ENCODE peak calls at places on chromosomes 12 and 14, in ten cellular contexts. Y is Calu3, M is breast epithelium, W is gastrocnemius medialis, A is mucosa of descending colon, E is dorsolateral prefrontal cortex, H is AG10803, N is HCT116, S is cardiac fibroblast, U is H9. O is an unnamed sample.

GRCh38 chr12:13534645-13535398 is 338.3 kb downstream of the EMP1 start:
- DNase-seq in Y (peak), M (no peak), W (peak), A (peak), E (peak), H (peak), N (peak), S (peak), U (peak), O (peak)

GRCh38 chr14:88983755-88984154 is 159.3 kb downstream of the TTC8 start:
- DNase-seq in Y (no peak), M (no peak), W (no peak), A (no peak), E (no peak), H (peak), N (no peak), S (peak), U (no peak), O (no peak)

GRCh38 chr14:31196839-31197477 is 10.6 kb downstream of the HECTD1 start:
- DNase-seq in Y (no peak), M (no peak), W (no peak), A (no peak), E (no peak), H (no peak), N (no peak), S (no peak), U (no peak), O (no peak)

GRCh38 chr12:19201653-19202052 is 72.1 kb downstream of the PLEKHA5 start:
- DNase-seq in Y (no peak), M (no peak), W (no peak), A (no peak), E (no peak), H (peak), N (no peak), S (peak), U (no peak), O (no peak)

GRCh38 chr14:60506462-60506984 is 2.4 kb upstream of the SIX6 start:
- DNase-seq in Y (no peak), M (no peak), W (no peak), A (no peak), E (no peak), H (no peak), N (no peak), S (no peak), U (peak), O (peak)

GRCh38 chr12:113207621-113208040 is 13.6 kb upstream of the TPCN1 start:
- DNase-seq in Y (no peak), M (no peak), W (no peak), A (peak), E (no peak), H (no peak), N (no peak), S (no peak), U (no peak), O (no peak)

GRCh38 chr12:1559729-1560128 is 34.7 kb downstream of the FBXL14 start:
- DNase-seq in Y (no peak), M (no peak), W (no peak), A (no peak), E (no peak), H (no peak), N (no peak), S (no peak), U (no peak), O (no peak)

GRCh38 chr14:63178912-63179311 is 25.3 kb upstream of the RHOJ start:
- DNase-seq in Y (no peak), M (no peak), W (no peak), A (no peak), E (no peak), H (peak), N (no peak), S (peak), U (no peak), O (no peak)

GRCh38 chr12:49288412-49288853 is 6.5 kb upstream of the PRPH start:
- DNase-seq in Y (peak), M (no peak), W (no peak), A (no peak), E (peak), H (peak), N (peak), S (peak), U (peak), O (peak)

GRCh38 chr12:51814311-51815088 is 34.0 kb downstream of the FIGNL2 start:
- DNase-seq in Y (peak), M (peak), W (peak), A (peak), E (peak), H (peak), N (no peak), S (peak), U (peak), O (peak)

GRCh38 chr12:99752740-99753139 is 105.2 kb downstream of the GARIN6 start:
- DNase-seq in Y (no peak), M (no peak), W (no peak), A (no peak), E (no peak), H (no peak), N (no peak), S (no peak), U (no peak), O (no peak)

GRCh38 chr14:56811596-56812363 is 1.5 kb upstream of the OTX2 start:
- DNase-seq in Y (no peak), M (no peak), W (no peak), A (no peak), E (no peak), H (no peak), N (no peak), S (no peak), U (peak), O (peak)

GRCh38 chr14:93012516-93013367 is 89.8 kb downstream of the CHGA start:
- DNase-seq in Y (no peak), M (no peak), W (no peak), A (no peak), E (no peak), H (no peak), N (no peak), S (no peak), U (no peak), O (no peak)

GRCh38 chr14:59631237-59631636 is 54.6 kb upstream of the CCDC175 start:
- DNase-seq in Y (peak), M (no peak), W (no peak), A (no peak), E (no peak), H (no peak), N (no peak), S (no peak), U (peak), O (peak)

GRCh38 chr12:16605666-16606116 is 271 bp downstream of the LMO3 start:
- DNase-seq in Y (no peak), M (no peak), W (no peak), A (peak), E (no peak), H (peak), N (no peak), S (peak), U (no peak), O (peak)

GRCh38 chr14:105863296-105864108 is 337.1 kb downstream of the TMEM121 start:
- DNase-seq in Y (no peak), M (peak), W (peak), A (peak), E (peak), H (no peak), N (no peak), S (no peak), U (peak), O (no peak)

GRCh38 chr12:88639361-88639760 is 59.1 kb upstream of the KITLG start:
- DNase-seq in Y (no peak), M (no peak), W (no peak), A (no peak), E (no peak), H (peak), N (no peak), S (no peak), U (no peak), O (peak)

GRCh38 chr14:54881235-54881760 is 21.3 kb downstream of the GCH1 start:
- DNase-seq in Y (no peak), M (no peak), W (no peak), A (no peak), E (no peak), H (peak), N (no peak), S (peak), U (no peak), O (no peak)

GRCh38 chr12:77685112-77685511 is 145.6 kb upstream of the NAV3 start:
- DNase-seq in Y (peak), M (no peak), W (no peak), A (no peak), E (peak), H (peak), N (peak), S (peak), U (peak), O (peak)

GRCh38 chr12:121668750-121669524 is 517 bp downstream of the MORN3 start:
- DNase-seq in Y (peak), M (no peak), W (no peak), A (no peak), E (no peak), H (peak), N (no peak), S (peak), U (peak), O (peak)

GRCh38 chr12:121248611-121249010 is 38.7 kb downstream of the P2RX4 start:
- DNase-seq in Y (no peak), M (no peak), W (no peak), A (peak), E (no peak), H (no peak), N (no peak), S (no peak), U (no peak), O (peak)

GRCh38 chr12:67394600-67394999 is 125.4 kb downstream of the CAND1 start:
- DNase-seq in Y (no peak), M (no peak), W (peak), A (no peak), E (no peak), H (peak), N (no peak), S (peak), U (peak), O (no peak)

GRCh38 chr12:52903285-52903854 is 1.5 kb downstream of the KRT8 start:
- DNase-seq in Y (no peak), M (peak), W (no peak), A (peak), E (no peak), H (peak), N (no peak), S (peak), U (peak), O (peak)

GRCh38 chr12:12172106-12172511 is 94.7 kb downstream of the LRP6 start:
- DNase-seq in Y (peak), M (no peak), W (no peak), A (no peak), E (no peak), H (peak), N (no peak), S (peak), U (no peak), O (no peak)

GRCh38 chr12:67451206-67451605 is 182.0 kb downstream of the CAND1 start:
- DNase-seq in Y (no peak), M (no peak), W (no peak), A (no peak), E (no peak), H (no peak), N (no peak), S (no peak), U (no peak), O (no peak)

GRCh38 chr14:95319312-95320075 is at the start of gene CLMN:
- DNase-seq in Y (peak), M (no peak), W (no peak), A (peak), E (no peak), H (peak), N (peak), S (peak), U (peak), O (peak)

GRCh38 chr14:53564870-53565269 is 391.8 kb downstream of the BMP4 start:
- DNase-seq in Y (no peak), M (no peak), W (no peak), A (no peak), E (no peak), H (no peak), N (no peak), S (no peak), U (no peak), O (no peak)

GRCh38 chr12:31958601-31959000 is 614 bp upstream of the RESF1 start:
- DNase-seq in Y (no peak), M (no peak), W (no peak), A (no peak), E (no peak), H (no peak), N (no peak), S (no peak), U (no peak), O (no peak)

GRCh38 chr14:53529519-53529918 is 376.4 kb upstream of the DDHD1 start:
- DNase-seq in Y (no peak), M (no peak), W (no peak), A (no peak), E (no peak), H (peak), N (no peak), S (no peak), U (no peak), O (no peak)

GRCh38 chr14:103382375-103382774 is 2.8 kb upstream of the MARK3 start:
- DNase-seq in Y (no peak), M (no peak), W (no peak), A (no peak), E (no peak), H (peak), N (no peak), S (peak), U (no peak), O (no peak)

GRCh38 chr12:93137656-93138612 is 208.8 kb upstream of the EEA1 start:
- DNase-seq in Y (peak), M (no peak), W (no peak), A (no peak), E (no peak), H (peak), N (peak), S (peak), U (no peak), O (no peak)

GRCh38 chr14:39731912-39732311 is 299.7 kb upstream of the FBXO33 start:
- DNase-seq in Y (no peak), M (no peak), W (no peak), A (no peak), E (no peak), H (no peak), N (peak), S (no peak), U (no peak), O (no peak)
- TF ChIP-seq CTCF in Y (no peak), M (no peak), W (no peak), A (no peak), E (no peak), H (no peak), N (no peak), S (no peak), U (peak), O (no peak)

GRCh38 chr14:100271247-100271939 is 32.4 kb downstream of the YY1 start:
- DNase-seq in Y (peak), M (no peak), W (no peak), A (no peak), E (no peak), H (peak), N (no peak), S (peak), U (no peak), O (no peak)
- TF ChIP-seq CTCF in Y (peak), M (no peak), W (no peak), A (no peak), E (peak), H (peak), N (peak), S (peak), U (peak), O (no peak)

GRCh38 chr12:47802312-47802711 is 17.4 kb downstream of the HDAC7 start:
- DNase-seq in Y (no peak), M (no peak), W (no peak), A (no peak), E (no peak), H (no peak), N (no peak), S (peak), U (no peak), O (no peak)
- TF ChIP-seq CTCF in Y (no peak), M (no peak), W (no peak), A (no peak), E (no peak), H (peak), N (no peak), S (peak), U (peak), O (peak)

GRCh38 chr12:76158518-76159321 is 74.2 kb upstream of the NAP1L1 start:
- DNase-seq in Y (peak), M (no peak), W (peak), A (peak), E (peak), H (peak), N (peak), S (peak), U (peak), O (peak)
- TF ChIP-seq CTCF in Y (peak), M (peak), W (peak), A (peak), E (peak), H (peak), N (peak), S (peak), U (peak), O (peak)

GRCh38 chr14:77230914-77231313 is 40.1 kb downstream of the NGB start:
- DNase-seq in Y (no peak), M (no peak), W (no peak), A (no peak), E (no peak), H (no peak), N (no peak), S (no peak), U (no peak), O (no peak)

GRCh38 chr14:77222546-77223225 is 41.1 kb downstream of the TMEM63C start:
- DNase-seq in Y (no peak), M (no peak), W (no peak), A (no peak), E (no peak), H (no peak), N (no peak), S (no peak), U (peak), O (no peak)

GRCh38 chr14:77225254-77225653 is 43.7 kb downstream of the TMEM63C start:
- DNase-seq in Y (no peak), M (no peak), W (no peak), A (no peak), E (no peak), H (no peak), N (no peak), S (no peak), U (no peak), O (no peak)

GRCh38 chr14:77228056-77228455 is 43.0 kb downstream of the NGB start:
- DNase-seq in Y (no peak), M (no peak), W (no peak), A (no peak), E (no peak), H (no peak), N (no peak), S (no peak), U (no peak), O (no peak)
- TF ChIP-seq CTCF in Y (no peak), M (no peak), W (no peak), A (no peak), E (no peak), H (no peak), N (no peak), S (no peak), U (peak), O (no peak)

GRCh38 chr14:36313898-36314297 is 6.5 kb downstream of the MBIP start:
- DNase-seq in Y (no peak), M (no peak), W (no peak), A (no peak), E (no peak), H (no peak), N (no peak), S (no peak), U (no peak), O (no peak)
- TF ChIP-seq CTCF in Y (no peak), M (no peak), W (no peak), A (no peak), E (no peak), H (no peak), N (no peak), S (no peak), U (no peak), O (no peak)

DNA sequence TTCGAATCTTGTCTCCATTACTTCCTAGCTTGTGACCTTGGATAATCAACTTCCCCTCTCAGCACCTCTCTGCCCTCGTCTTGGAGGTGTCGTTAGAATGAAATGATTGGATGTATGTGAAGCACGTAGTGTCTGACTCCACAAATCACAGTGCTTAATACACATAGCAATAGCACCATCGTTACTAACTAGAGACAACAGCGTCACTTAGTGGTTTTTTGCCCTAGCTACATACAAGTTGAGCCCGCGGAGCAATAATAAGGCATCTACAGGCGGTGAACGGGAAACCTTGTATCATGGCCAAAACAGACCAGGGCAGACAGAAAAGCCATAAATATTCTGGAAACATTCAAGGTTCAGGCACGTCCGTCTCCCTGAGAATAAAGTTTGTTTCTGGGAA is 154.9 kb downstream of the ASCL4 start:
- DNase-seq in Y (no peak), M (no peak), W (no peak), A (no peak), E (no peak), H (peak), N (peak), S (peak), U (peak), O (no peak)
- TF ChIP-seq CTCF in Y (no peak), M (no peak), W (no peak), A (no peak), E (no peak), H (peak), N (peak), S (no peak), U (peak), O (peak)

GRCh38 chr12:57276935-57277563 is 26.1 kb upstream of the STAC3 start:
- DNase-seq in Y (peak), M (no peak), W (no peak), A (no peak), E (no peak), H (peak), N (peak), S (peak), U (peak), O (no peak)
- TF ChIP-seq CTCF in Y (peak), M (no peak), W (no peak), A (no peak), E (peak), H (peak), N (peak), S (peak), U (peak), O (no peak)

GRCh38 chr12:101609198-101609597 is 14.4 kb downstream of the MYBPC1 start:
- DNase-seq in Y (no peak), M (no peak), W (no peak), A (no peak), E (no peak), H (no peak), N (no peak), S (no peak), U (no peak), O (no peak)
- TF ChIP-seq CTCF in Y (no peak), M (no peak), W (no peak), A (no peak), E (no peak), H (no peak), N (no peak), S (no peak), U (no peak), O (no peak)

GRCh38 chr14:58415636-58416559 is 11.4 kb downstream of the TIMM9 start:
- DNase-seq in Y (no peak), M (no peak), W (no peak), A (no peak), E (no peak), H (no peak), N (no peak), S (no peak), U (no peak), O (no peak)
- TF ChIP-seq CTCF in Y (no peak), M (no peak), W (no peak), A (no peak), E (no peak), H (no peak), N (no peak), S (no peak), U (no peak), O (no peak)